ENCODE peak calls at places on chromosomes 7 and 10, in six cellular contexts. H is nephron progenitor cell, O is IMR-90, X is chondrocyte, J is endothelial cell, S is AG04449. B is an unnamed sample.

GRCh38 chr10:18044976-18045720 is 93.4 kb downstream of the SLC39A12 start:
- DNase-seq in J (no peak), S (peak; percentile 45), X (no peak), O (peak; percentile 96), H (no peak), B (no peak)

GRCh38 chr10:59505931-59506330 is 143.6 kb upstream of the FAM13C start:
- DNase-seq in H (no peak), O (no peak), X (no peak), J (no peak), S (no peak), B (no peak)

GRCh38 chr7:100220833-100221718 is 1.3 kb downstream of the PVRIG start:
- DNase-seq in H (no peak), X (no peak), J (no peak), S (no peak), O (no peak), B (peak; percentile 81)

GRCh38 chr10:3538850-3539531 is 246.0 kb downstream of the KLF6 start:
- DNase-seq in X (peak; percentile 82), S (peak; percentile 97), O (peak; percentile 97), J (no peak), H (no peak), B (peak; percentile 34)

GRCh38 chr10:43230909-43231522 is 35.8 kb downstream of the RASGEF1A start:
- DNase-seq in O (no peak), X (peak; percentile 72), J (peak; percentile 2), H (peak; percentile 1), S (no peak), B (no peak)

GRCh38 chr7:5532520-5533335 is 109.1 kb upstream of the TNRC18 start:
- DNase-seq in S (no peak), O (no peak), H (no peak), X (no peak), J (no peak), B (peak; percentile 87)

GRCh38 chr7:105473163-105473562 is 48.9 kb downstream of the PUS7 start:
- DNase-seq in H (no peak), X (no peak), J (no peak), O (peak; percentile 91), S (peak; percentile 47), B (no peak)

GRCh38 chr10:82278401-82279182 is 403.6 kb downstream of the NRG3 start:
- DNase-seq in J (no peak), O (no peak), S (no peak), H (no peak), X (no peak), B (no peak)

GRCh38 chr7:78398576-78398975 is 600.0 kb downstream of the PHTF2 start:
- DNase-seq in S (no peak), H (no peak), X (no peak), O (no peak), J (no peak), B (no peak)

GRCh38 chr7:44967571-44968446 is 11.0 kb downstream of the MYO1G start:
- DNase-seq in X (peak; percentile 84), O (no peak), S (no peak), J (peak; percentile 61), H (peak; percentile 45), B (peak; percentile 10)

GRCh38 chr7:142908921-142909870 is 23.7 kb upstream of the TRPV6 start:
- DNase-seq in O (no peak), H (no peak), X (no peak), S (no peak), J (peak; percentile 12), B (no peak)

DNA sequence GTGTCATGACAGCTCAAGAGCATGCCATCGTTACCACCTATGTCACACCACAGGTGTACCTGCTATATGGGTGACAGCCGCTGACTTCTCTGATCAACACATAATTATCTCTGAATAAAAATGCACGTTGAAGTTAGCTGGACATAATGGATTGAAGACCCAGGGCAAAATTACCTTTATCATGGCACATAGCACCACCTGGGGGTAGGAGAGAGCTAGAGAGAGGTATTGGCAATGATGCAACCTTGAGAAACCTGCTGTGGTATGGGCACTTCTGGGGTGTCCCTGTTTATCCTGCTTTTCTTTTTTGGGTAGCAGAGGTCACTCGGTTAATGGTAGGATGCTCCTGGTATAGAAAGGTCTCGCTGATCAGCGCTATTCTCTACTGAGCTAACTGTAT is 323.3 kb downstream of the TFEC start:
- DNase-seq in J (peak; percentile 23), S (no peak), H (no peak), X (no peak), O (peak; percentile 5), B (peak; percentile 6)
- TF ChIP-seq CTCF in J (no peak), S (peak; percentile 30), H (peak; percentile 12), X (peak; percentile 69), O (peak; percentile 17), B (no peak)

GRCh38 chr10:86110156-86110786 is 256.3 kb downstream of the GRID1 start:
- DNase-seq in H (no peak), J (peak; percentile 37), S (no peak), O (no peak), X (no peak), B (peak; percentile 11)
- TF ChIP-seq CTCF in H (peak; percentile 16), J (peak; percentile 40), S (peak; percentile 3), O (no peak), X (peak; percentile 8), B (peak; percentile 44)

DNA sequence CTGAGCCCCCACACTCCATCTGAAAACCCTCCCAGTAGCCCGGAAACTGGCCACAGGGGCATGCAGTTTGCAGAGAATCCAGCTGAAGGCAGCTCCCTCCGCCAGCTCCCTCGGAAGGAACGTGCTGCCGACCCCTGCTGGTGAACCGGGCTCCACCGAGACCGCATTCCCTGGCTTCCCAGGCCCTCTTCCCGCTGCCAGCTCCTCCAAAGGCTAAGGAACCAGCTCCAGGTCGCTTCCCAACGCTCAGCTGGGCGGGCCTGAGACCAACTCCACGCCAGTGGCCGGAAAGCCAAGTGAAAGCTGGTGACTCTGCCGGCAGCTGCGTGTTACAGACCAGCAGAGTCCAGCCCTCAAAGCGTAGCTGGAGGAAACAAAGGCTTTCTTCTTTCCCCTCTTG is 35.8 kb downstream of the GPER1 start:
- DNase-seq in S (no peak), J (peak; percentile 87), X (peak; percentile 92), H (peak; percentile 83), O (peak; percentile 79), B (no peak)
- TF ChIP-seq CTCF in S (peak; percentile 73), J (peak; percentile 21), X (peak; percentile 89), H (peak; percentile 64), O (peak; percentile 69), B (no peak)

GRCh38 chr10:132396495-132397035 is 435 bp upstream of the PWWP2B start:
- DNase-seq in S (no peak), H (peak; percentile 78), O (peak; percentile 31), J (peak; percentile 74), X (no peak), B (peak; percentile 67)
- TF ChIP-seq CTCF in S (peak; percentile 48), H (no peak), O (peak; percentile 44), J (peak; percentile 49), X (peak; percentile 61), B (no peak)

GRCh38 chr7:139987691-139988516 is 74.8 kb downstream of the PARP12 start:
- DNase-seq in J (no peak), H (no peak), X (no peak), O (no peak), S (no peak), B (no peak)
- TF ChIP-seq CTCF in J (no peak), H (peak; percentile 14), X (peak; percentile 35), O (no peak), S (no peak), B (no peak)

GRCh38 chr7:37346761-37347160 is 101.9 kb downstream of the ELMO1 start:
- DNase-seq in X (no peak), S (no peak), J (no peak), O (no peak), H (no peak), B (no peak)

GRCh38 chr7:37342170-37342569 is 106.5 kb downstream of the ELMO1 start:
- DNase-seq in O (no peak), J (no peak), S (no peak), H (no peak), X (no peak), B (no peak)

GRCh38 chr7:37341033-37341630 is 107.5 kb downstream of the ELMO1 start:
- DNase-seq in X (no peak), J (no peak), O (no peak), S (no peak), H (no peak), B (no peak)

GRCh38 chr7:37344886-37345579 is 103.6 kb downstream of the ELMO1 start:
- DNase-seq in O (no peak), S (no peak), X (no peak), H (no peak), J (no peak), B (no peak)

GRCh38 chr7:37342665-37343471 is 105.8 kb downstream of the ELMO1 start:
- DNase-seq in O (no peak), J (peak; percentile 10), S (no peak), H (no peak), X (no peak), B (peak; percentile 86)
- TF ChIP-seq CTCF in O (no peak), J (no peak), S (no peak), H (no peak), X (no peak), B (no peak)

DNA sequence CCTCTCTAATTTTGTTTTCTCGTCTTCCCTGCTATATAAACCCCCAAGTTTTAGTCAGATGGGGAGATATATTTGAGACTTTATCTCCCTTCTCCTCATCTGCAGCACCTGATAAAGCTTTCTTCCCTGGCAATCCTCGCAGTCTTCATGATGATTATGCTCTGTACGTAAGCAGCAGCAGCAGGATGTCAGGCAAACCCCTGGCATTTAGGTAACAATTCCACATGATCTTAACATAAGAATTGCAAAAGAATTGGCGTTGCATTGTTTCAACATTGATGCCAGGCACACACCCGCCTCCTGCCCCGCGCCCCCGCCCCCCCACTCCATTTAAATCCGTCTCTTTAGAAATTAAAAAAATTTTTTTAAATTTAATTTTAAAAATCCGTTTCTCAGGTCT is 6.1 kb downstream of the PKD1L1 start:
- DNase-seq in H (no peak), J (no peak), S (no peak), O (no peak), X (no peak), B (no peak)
- TF ChIP-seq CTCF in H (no peak), J (no peak), S (no peak), O (no peak), X (no peak), B (no peak)

GRCh38 chr10:94279835-94280709 is 82.7 kb downstream of the NOC3L start:
- DNase-seq in S (no peak), H (peak; percentile 76), J (peak; percentile 74), X (no peak), O (peak; percentile 29), B (peak; percentile 57)
- TF ChIP-seq CTCF in S (peak; percentile 81), H (peak; percentile 93), J (peak; percentile 86), X (peak; percentile 85), O (peak; percentile 59), B (peak; percentile 90)

DNA sequence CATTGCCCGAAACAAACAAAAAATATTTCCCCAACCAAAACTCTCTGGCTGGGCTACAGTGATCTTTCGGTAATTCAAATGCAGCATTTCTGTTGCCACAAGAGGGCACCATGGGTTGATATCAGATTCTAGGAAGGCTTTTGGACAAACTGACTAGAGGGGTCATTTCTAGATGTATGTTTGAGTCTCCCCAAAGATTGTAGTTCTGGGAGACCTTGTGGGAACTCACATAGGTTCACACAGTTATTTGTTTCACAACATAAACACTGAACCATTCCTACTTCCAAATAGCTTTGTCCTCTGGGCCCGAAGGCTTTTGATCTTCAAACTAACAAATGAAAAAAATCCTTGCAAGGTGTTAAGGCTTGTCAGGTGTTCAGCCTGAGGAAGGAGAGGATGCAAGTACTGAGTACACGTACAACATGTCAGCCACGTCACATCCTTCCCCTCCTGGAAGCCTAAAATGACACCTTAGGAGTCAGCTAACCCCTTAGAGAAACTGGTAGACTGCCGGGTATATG is 37.0 kb upstream of the IL15RA start:
- DNase-seq in J (peak; percentile 65), X (no peak), H (peak; percentile 46), S (no peak), O (peak; percentile 42), B (peak; percentile 83)
- TF ChIP-seq CTCF in J (peak; percentile 73), X (peak; percentile 85), H (peak; percentile 66), S (peak; percentile 56), O (peak; percentile 68), B (peak; percentile 70)

B was measured in activated CD8-positive, alpha-beta T cell treated with anti-CD3 and anti-CD28 coated beads for 36 hours.